ENCODE peak calls at places on chromosomes 4 and X, in four cellular contexts. Y, U, V and A are unnamed samples.

GRCh38 chr4:87716350-87717041 is 66.4 kb downstream of the DMP1 start:
- DNase-seq in U (no peak), V (no peak), Y (no peak), A (no peak)

GRCh38 chr4:136653640-136654406 is 878.5 kb downstream of the PCDH18 start:
- DNase-seq in V (no peak), U (no peak), Y (no peak), A (no peak)

GRCh38 chrX:103524747-103525146 is 5.5 kb upstream of the RAB40A start:
- DNase-seq in V (no peak), U (no peak), Y (no peak), A (no peak)

GRCh38 chr4:102687373-102687981 is 73.3 kb downstream of the MANBA start:
- DNase-seq in Y (no peak), U (peak; percentile 5), V (no peak), A (no peak)

GRCh38 chrX:154459843-154460242 is 1.8 kb downstream of the PLXNA3 start:
- DNase-seq in U (no peak), Y (no peak), V (no peak), A (no peak)

GRCh38 chrX:41010188-41010846 is 74.9 kb upstream of the USP9X start:
- DNase-seq in U (peak; percentile 85), V (no peak), Y (peak; percentile 75), A (no peak)

GRCh38 chr4:85644061-85644460 is 169.1 kb downstream of the ARHGAP24 start:
- DNase-seq in U (no peak), Y (no peak), V (no peak), A (no peak)

GRCh38 chr4:184860018-184860530 is 34.3 kb upstream of the ACSL1 start:
- DNase-seq in Y (no peak), U (no peak), V (no peak), A (no peak)

GRCh38 chr4:96326846-96327245 is 487.0 kb downstream of the PDHA2 start:
- DNase-seq in V (no peak), Y (no peak), U (no peak), A (no peak)

GRCh38 chr4:24519649-24520048 is 64.7 kb downstream of the DHX15 start:
- DNase-seq in Y (no peak), U (no peak), V (no peak), A (no peak)

GRCh38 chrX:48956728-48957414 is 536 bp downstream of the OTUD5 start:
- DNase-seq in U (no peak), V (no peak), Y (peak; percentile 47), A (peak; percentile 55)

GRCh38 chr4:76515975-76516853 is 81.2 kb downstream of the SHROOM3 start:
- DNase-seq in V (no peak), Y (no peak), U (no peak), A (no peak)

GRCh38 chrX:74250574-74250973 is 53.4 kb upstream of the ZCCHC13 start:
- DNase-seq in U (no peak), Y (no peak), V (no peak), A (no peak)

GRCh38 chr4:187380181-187380581 is 615.4 kb upstream of the ZFP42 start:
- DNase-seq in Y (peak; percentile 52), V (no peak), U (no peak), A (no peak)

GRCh38 chr4:16685536-16685935 is 212.9 kb downstream of the LDB2 start:
- DNase-seq in U (no peak), Y (no peak), V (no peak), A (no peak)

GRCh38 chr4:35167385-35167784 is 1076.9 kb downstream of the ARAP2 start:
- DNase-seq in U (no peak), V (no peak), Y (no peak), A (no peak)

GRCh38 chr4:64520393-64520792 is 111.1 kb upstream of the TECRL start:
- DNase-seq in U (no peak), V (peak; percentile 5), Y (no peak), A (no peak)

GRCh38 chr4:90357117-90357710 is 230.0 kb downstream of the CCSER1 start:
- DNase-seq in V (no peak), Y (no peak), U (peak; percentile 2), A (no peak)

GRCh38 chr4:67963345-67963744 is at the start of gene TMPRSS11A:
- DNase-seq in Y (no peak), V (no peak), U (no peak), A (no peak)

GRCh38 chrX:14497184-14497666 is 32.1 kb upstream of the GLRA2 start:
- DNase-seq in U (peak; percentile 37), V (no peak), Y (no peak), A (no peak)

GRCh38 chr4:16123356-16124084 is 39.7 kb upstream of the PROM1 start:
- DNase-seq in U (peak; percentile 6), Y (no peak), V (peak; percentile 89), A (no peak)

GRCh38 chr4:108068422-108068821 is 78.7 kb downstream of the HADH start:
- DNase-seq in Y (no peak), V (no peak), U (no peak), A (no peak)

GRCh38 chr4:96073446-96073845 is 233.6 kb downstream of the PDHA2 start:
- DNase-seq in Y (no peak), U (no peak), V (no peak), A (no peak)

GRCh38 chr4:108730579-108730978 is 32.3 kb downstream of the ETNPPL start:
- DNase-seq in U (no peak), V (no peak), Y (no peak), A (no peak)

GRCh38 chr4:109981936-109982335 is 69.3 kb downstream of the EGF start:
- DNase-seq in V (no peak), U (no peak), Y (no peak), A (no peak)

GRCh38 chr4:138405439-138405838 is 163.3 kb upstream of the SLC7A11 start:
- DNase-seq in U (no peak), V (no peak), Y (no peak), A (no peak)

GRCh38 chr4:102404551-102404969 is 59.3 kb upstream of the SLC39A8 start:
- DNase-seq in V (no peak), U (no peak), Y (no peak), A (no peak)

GRCh38 chr4:107630185-107630705 is 89.8 kb downstream of the PAPSS1 start:
- DNase-seq in Y (no peak), V (no peak), U (no peak), A (no peak)

GRCh38 chr4:17173300-17173699 is 274.9 kb upstream of the LDB2 start:
- DNase-seq in U (no peak), V (no peak), Y (no peak), A (no peak)

GRCh38 chr4:30642520-30642919 is 77.6 kb upstream of the PCDH7 start:
- DNase-seq in Y (no peak), V (no peak), U (no peak), A (no peak)

GRCh38 chr4:19455196-19455595 is 796.5 kb upstream of the SLIT2 start:
- DNase-seq in V (no peak), U (no peak), Y (no peak), A (no peak)

GRCh38 chrX:108186811-108187210 is 95.2 kb downstream of the ATG4A start:
- DNase-seq in U (no peak), V (no peak), Y (no peak), A (no peak)

GRCh38 chrX:121216979-121217378 is 169.6 kb downstream of the GLUD2 start:
- DNase-seq in U (no peak), Y (no peak), V (no peak), A (no peak)

GRCh38 chrX:115017455-115017854 is at the start of gene IL13RA2:
- DNase-seq in Y (no peak), V (no peak), U (no peak), A (no peak)

GRCh38 chrX:37905436-37906147 is 58.2 kb upstream of the DYNLT3 start:
- DNase-seq in V (peak; percentile 70), Y (no peak), U (no peak), A (no peak)

GRCh38 chr4:138204507-138204906 is 37.6 kb downstream of the SLC7A11 start:
- DNase-seq in U (no peak), Y (no peak), V (peak; percentile 69), A (no peak)